ENCODE peak calls at places on chromosomes 11 and 22, in four cellular contexts. H is GM12865, V is fibroblast of lung, R is brain microvascular endothelial cell. M is an unnamed sample.

GRCh38 chr11:44199298-44199697 is 103.8 kb downstream of the EXT2 start:
- DNase-seq in H (no peak), R (no peak), V (no peak), M (no peak)

GRCh38 chr11:12889243-12889642 is 119.9 kb upstream of the RASSF10 start:
- DNase-seq in V (peak), H (no peak), R (peak), M (no peak)

GRCh38 chr22:20080445-20080775 is 369 bp downstream of the DGCR8 start:
- DNase-seq in R (peak), V (peak), H (peak), M (peak)

GRCh38 chr11:30487200-30487898 is 98.8 kb downstream of the MPPED2 start:
- DNase-seq in V (peak), H (no peak), R (peak), M (no peak)

GRCh38 chr11:104926771-104927470 is 28.7 kb upstream of the CASP12 start:
- DNase-seq in H (no peak), V (no peak), R (peak), M (no peak)

GRCh38 chr22:39546889-39547586 is 14.5 kb upstream of the RPS19BP1 start:
- DNase-seq in H (no peak), R (peak), V (peak), M (no peak)

GRCh38 chr22:22771696-22772377 is 115.8 kb upstream of the IGLL5 start:
- DNase-seq in R (no peak), V (no peak), H (no peak), M (no peak)

GRCh38 chr11:128949791-128950454 is 7.3 kb upstream of the TP53AIP1 start:
- DNase-seq in R (no peak), V (peak), H (no peak), M (no peak)

DNA sequence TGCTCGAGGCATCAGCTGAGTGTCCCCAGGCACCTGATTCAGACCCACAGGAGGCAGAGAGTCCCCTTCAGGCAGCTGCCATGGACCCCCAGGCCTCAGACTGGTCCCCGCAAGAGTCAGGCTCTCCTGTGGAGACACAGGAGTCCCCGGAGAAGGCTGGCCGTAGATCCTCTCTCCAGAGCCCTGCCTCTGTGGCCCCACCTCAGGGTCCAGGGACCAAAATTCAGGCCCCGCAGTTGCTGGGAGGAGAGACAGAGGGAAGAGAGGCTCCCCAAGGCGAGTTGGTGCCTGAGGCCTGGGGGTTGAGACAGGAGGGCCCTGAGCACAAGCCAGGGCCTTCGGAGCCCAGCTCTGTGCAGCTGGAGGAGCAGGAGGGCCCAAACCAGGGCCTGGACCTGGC is 4.2 kb downstream of the CCDC88B start:
- DNase-seq in H (no peak), V (no peak), R (no peak), M (no peak)
- TF ChIP-seq CTCF in H (no peak), V (no peak), R (no peak), M (no peak)

DNA sequence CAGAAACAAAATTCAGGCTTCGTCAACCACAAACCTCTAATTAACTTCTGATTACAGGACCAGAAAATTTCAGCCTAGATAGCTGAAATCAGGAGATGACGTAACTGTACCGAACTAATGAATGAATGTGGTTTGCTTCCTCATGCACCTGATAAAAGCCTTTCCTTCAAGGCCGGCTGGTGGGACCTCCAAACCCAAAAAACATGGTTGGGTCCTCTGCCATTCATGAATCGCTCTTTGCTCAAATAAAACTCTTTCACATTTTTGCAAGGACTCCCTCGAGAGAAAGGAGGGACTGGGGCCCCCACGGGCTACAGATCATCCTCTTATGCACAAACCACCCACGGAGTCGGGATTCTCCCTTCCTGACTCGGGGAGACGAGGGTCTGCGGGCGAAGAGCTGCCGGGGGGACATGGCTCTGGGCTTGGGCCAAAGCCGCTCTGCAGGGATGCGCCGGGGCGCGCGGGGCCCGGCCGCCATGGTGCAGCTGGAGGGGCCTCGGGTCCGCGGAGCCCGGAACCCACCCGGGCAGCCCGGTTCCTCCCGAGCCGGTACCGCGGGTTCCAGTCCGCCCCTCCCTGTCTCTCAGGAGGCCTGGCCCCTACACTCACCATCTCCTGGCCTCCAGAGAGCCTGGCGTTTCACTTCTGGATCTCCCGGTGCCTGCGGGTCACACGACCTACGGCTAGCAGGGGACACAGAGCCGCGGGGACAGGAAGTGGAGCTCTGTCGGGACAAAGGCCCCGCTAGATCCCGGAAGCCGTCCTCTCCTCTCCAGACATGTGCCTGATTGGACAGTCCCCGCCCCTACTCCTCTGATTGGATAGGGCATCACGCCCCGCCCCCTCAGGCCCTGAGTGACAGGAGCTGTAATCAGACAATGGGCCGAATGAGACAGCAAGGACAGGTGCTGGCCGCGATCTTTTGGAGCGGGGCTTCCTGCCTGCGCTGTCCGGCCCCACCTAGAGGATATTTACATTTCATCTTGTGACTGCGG is at the start of gene ZNF195:
- DNase-seq in H (peak), R (peak), V (peak), M (peak)
- TF ChIP-seq CTCF in H (no peak), R (no peak), V (no peak), M (no peak)

DNA sequence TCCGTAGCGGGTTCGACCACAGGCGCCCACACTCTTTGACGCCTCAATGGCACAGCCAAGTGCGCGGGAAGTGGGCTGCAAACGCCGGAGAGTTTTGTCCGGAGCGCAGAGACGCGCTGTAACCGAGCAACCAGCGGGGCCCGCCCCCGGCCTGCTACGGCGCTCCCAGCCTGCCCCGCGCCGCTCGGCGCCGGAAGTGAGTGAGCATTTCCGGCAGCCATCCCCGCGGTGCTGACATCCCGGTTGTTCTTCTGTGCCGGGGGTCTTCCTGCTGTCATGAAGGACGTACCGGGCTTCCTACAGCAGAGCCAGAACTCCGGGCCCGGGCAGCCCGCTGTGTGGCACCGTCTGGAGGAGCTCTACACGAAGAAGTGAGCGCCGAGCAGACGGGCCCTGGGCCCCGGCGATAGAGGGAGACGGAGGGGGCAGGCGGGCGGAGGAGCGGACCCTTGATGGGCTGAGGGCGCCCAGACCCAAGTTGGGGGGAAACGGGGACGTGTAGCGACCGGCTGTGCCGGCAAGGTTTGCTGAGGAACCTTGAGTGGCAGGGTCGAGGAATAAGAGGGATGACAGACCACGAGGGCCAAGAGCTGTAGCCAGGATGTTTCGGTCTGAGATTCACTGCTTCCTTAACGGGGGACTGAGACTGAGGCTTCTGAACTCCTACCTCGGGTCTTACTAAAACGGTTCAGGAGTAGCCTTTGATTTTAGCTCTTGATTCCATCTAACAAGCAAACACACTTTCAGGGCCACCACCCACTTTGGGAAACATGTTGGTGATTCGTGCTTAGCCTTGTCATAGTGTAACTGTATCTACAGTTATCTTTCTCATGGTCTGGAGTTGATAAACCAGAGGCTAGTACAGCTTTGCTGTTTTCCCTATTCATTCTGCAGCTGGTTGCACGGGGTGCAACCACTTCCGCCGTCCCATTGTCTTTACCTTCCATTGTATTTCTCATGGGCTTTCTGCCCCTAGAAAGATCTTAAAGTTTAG is at the start of gene PSMD13:
- DNase-seq in H (peak), V (peak), R (peak), M (peak)
- TF ChIP-seq CTCF in H (no peak), V (no peak), R (no peak), M (no peak)

DNA sequence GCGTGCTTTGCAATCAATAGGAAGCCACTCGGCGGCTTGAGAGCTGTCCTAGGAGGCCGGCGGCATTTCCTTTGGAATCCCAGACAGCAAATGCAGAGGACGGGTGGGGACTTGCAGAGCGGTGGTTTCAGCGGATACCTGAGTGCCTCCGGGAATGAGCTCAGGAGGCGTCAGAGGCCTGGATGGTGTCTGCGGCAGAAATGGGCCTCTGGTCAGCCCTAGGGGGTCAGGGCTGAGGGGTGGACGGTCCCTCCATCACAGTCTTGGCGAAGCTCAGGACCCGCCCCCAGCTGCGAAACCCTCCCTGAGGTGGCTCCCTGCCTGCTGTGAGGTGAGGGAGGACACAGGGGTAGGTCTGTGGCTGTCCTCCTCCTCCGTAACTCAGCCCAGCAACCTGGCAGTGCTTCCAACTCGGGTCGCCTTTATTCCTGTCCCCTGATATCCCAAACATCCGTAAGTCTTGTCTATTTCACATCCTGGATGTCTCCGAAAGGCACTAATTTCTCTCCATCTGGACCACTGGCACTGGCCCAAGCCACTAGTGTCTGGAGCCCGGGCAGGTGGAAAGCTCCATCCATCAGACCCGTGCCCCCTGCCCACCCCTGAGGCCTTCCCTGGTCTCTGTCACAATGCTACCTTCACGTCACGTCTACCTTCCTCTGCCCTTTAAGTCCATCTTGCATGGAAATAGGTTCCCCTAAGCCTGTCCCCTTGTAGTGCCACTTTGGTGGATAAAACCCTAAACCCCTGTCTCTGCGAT is 686.6 kb downstream of the BRD1 start:
- DNase-seq in R (no peak), V (no peak), H (no peak), M (no peak)
- TF ChIP-seq CTCF in R (no peak), V (no peak), H (no peak), M (no peak)

DNA sequence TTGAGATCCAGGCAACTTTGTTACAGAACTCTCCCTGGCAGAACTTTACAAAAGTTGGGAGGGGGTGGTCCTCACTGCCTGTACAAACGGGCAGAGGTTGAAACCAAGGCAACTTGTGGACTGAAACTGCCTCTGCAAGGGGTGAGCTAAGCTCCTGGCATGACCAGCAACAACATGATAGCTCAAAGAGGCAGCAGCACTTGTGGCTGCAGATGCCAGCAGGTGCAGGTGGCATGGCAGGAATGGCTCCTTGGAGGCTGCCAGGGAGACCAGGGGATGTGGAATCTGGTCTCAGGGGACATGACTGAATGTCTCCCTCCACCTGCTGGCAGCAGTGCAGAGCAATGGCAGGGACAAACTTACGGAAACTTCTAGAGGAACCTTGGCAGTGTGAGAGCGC is 38.8 kb upstream of the PHF21A start:
- DNase-seq in V (no peak), H (no peak), R (no peak), M (no peak)
- TF ChIP-seq CTCF in V (no peak), H (no peak), R (no peak), M (no peak)

GRCh38 chr11:10692716-10693115 is 839 bp downstream of the IRAG1 start:
- DNase-seq in R (no peak), V (no peak), H (no peak), M (no peak)

GRCh38 chr11:10696797-10697620 is 3.5 kb upstream of the IRAG1 start:
- DNase-seq in R (no peak), H (no peak), V (no peak), M (no peak)

GRCh38 chr11:10693509-10694071 is at the start of gene IRAG1:
- DNase-seq in H (no peak), R (peak), V (peak), M (no peak)

GRCh38 chr11:10695821-10696220 is 2.3 kb upstream of the IRAG1 start:
- DNase-seq in H (no peak), R (no peak), V (peak), M (no peak)

DNA sequence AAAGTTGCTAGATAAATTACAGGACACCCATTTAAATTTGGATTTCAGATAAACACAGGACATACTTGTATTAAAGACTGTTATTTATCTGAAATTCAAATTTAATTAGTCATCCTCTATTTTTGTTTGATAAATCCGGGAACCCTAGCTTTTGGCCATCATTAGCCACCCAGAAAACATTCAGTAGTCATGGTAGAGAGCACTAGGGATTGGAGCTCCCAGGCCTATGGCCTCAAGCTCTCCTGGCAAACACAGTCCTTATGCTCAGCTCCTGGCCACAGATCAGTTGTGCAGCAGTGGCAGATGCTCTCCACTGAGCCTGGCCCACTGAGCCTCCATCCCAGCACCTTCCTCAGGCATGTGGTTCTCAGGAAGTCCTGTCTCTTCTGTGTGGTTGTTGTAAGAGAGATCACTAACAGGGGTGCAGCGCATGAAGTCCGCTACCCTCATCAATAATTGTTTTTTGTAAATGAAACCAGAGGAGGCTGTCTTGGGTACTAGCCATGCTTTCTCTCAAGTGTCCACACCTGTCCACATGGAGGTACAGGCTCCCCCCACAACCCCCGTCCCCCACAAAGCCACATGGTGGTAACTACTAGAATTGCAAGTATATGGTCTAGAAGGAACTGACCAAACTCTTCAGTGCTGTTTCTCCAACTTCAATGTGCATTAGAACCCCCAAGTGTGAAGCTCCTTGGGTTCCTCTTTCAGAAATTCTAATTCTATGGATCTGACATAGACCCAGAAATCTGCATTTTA is 1.1 kb upstream of the IRAG1 start:
- DNase-seq in H (no peak), R (peak), V (peak), M (no peak)
- TF ChIP-seq CTCF in H (no peak), R (peak), V (peak), M (no peak)

M was measured in GM13976.